ENCODE peak calls at places on chromosomes 12 and 14, in eight cellular contexts. Y is GM04504, Q is A549, D is cardiac muscle cell, M is M059J, X is NCI-H510A treated with DMSO at 0.1 percent for 48 hours, R is cerebellar cortex, J is foreskin fibroblast. B is an unnamed sample.

GRCh38 chr12:112252184-112252583 is 126.8 kb downstream of the TRAFD1 start:
- DNase-seq in R (no peak), M (peak), J (peak), X (no peak), Q (no peak), Y (no peak), D (peak), B (no peak)

GRCh38 chr14:105014631-105015030 is 6.3 kb downstream of the CDCA4 start:
- DNase-seq in J (no peak), Q (no peak), X (no peak), M (no peak), R (no peak), D (no peak), Y (no peak), B (no peak)

GRCh38 chr14:90645842-90646443 is 170.3 kb downstream of the TTC7B start:
- DNase-seq in M (peak), D (peak), X (no peak), Q (peak), R (no peak), J (no peak), Y (no peak), B (peak)

GRCh38 chr12:52667509-52667908 is 12.7 kb downstream of the KRT1 start:
- DNase-seq in Q (peak), X (no peak), Y (no peak), J (no peak), R (no peak), D (no peak), M (no peak), B (no peak)

GRCh38 chr12:6471992-6472366 is 1.5 kb upstream of the VAMP1 start:
- DNase-seq in M (peak), Q (no peak), D (no peak), Y (peak), R (no peak), J (peak), X (no peak), B (no peak)

GRCh38 chr12:102833687-102834435 is 83.2 kb downstream of the PAH start:
- DNase-seq in J (no peak), D (no peak), Y (no peak), R (no peak), Q (peak), X (no peak), M (peak), B (no peak)

GRCh38 chr14:89618821-89619551 is 202.0 kb upstream of the FOXN3 start:
- DNase-seq in Q (peak), J (peak), R (peak), M (peak), X (peak), Y (no peak), D (peak), B (no peak)

GRCh38 chr12:128920468-128920867 is 67.2 kb downstream of the GLT1D1 start:
- DNase-seq in R (no peak), J (peak), M (peak), Q (no peak), Y (peak), D (peak), X (no peak), B (no peak)

GRCh38 chr14:24849471-24849870 is 200.5 kb downstream of the STXBP6 start:
- DNase-seq in J (peak), Y (no peak), M (no peak), D (no peak), X (no peak), R (no peak), Q (no peak), B (no peak)

GRCh38 chr14:75647650-75648049 is 13.0 kb downstream of the ERG28 start:
- DNase-seq in X (no peak), M (no peak), Y (no peak), Q (no peak), D (peak), R (no peak), J (no peak), B (no peak)

GRCh38 chr12:16165506-16165905 is 112.0 kb downstream of the SLC15A5 start:
- DNase-seq in Y (peak), D (peak), Q (peak), X (peak), J (peak), M (peak), R (peak), B (peak)

GRCh38 chr14:99120147-99121026 is 151.6 kb downstream of the BCL11B start:
- DNase-seq in J (no peak), D (no peak), Q (no peak), M (no peak), Y (no peak), R (no peak), X (no peak), B (no peak)

GRCh38 chr14:22268875-22269274 is 320.1 kb downstream of the DAD1 start:
- DNase-seq in M (peak), D (peak), X (no peak), Y (no peak), J (no peak), Q (no peak), R (no peak), B (peak)

GRCh38 chr14:82366803-82367202 is 833.1 kb upstream of the SEL1L start:
- DNase-seq in J (no peak), D (no peak), Q (no peak), M (no peak), R (no peak), Y (no peak), X (no peak), B (no peak)

GRCh38 chr12:67811437-67812361 is 163.2 kb downstream of the DYRK2 start:
- DNase-seq in X (no peak), Y (peak), J (peak), R (no peak), D (peak), Q (peak), M (peak), B (peak)

GRCh38 chr14:38290601-38291190 is 34.8 kb upstream of the CLEC14A start:
- DNase-seq in M (peak), X (peak), R (no peak), J (peak), D (peak), Q (no peak), Y (peak), B (peak)

GRCh38 chr14:68961781-68962584 is 17.1 kb downstream of the ACTN1 start:
- DNase-seq in X (no peak), Q (peak), Y (no peak), M (peak), D (no peak), R (peak), J (no peak), B (peak)

B was measured in Caki2.